ENCODE peak calls at places on chromosomes 1 and 21, in nine cellular contexts. One of them, this sample, is unnamed.

GRCh38 chr1:175471039-175471800 is 272.2 kb downstream of the TNR start:
- DNase-seq in dorsolateral prefrontal cortex: no peak
- DNase-seq in HFF-Myc: no peak
- DNase-seq in suprapubic skin: no peak
- DNase-seq in kidney: no peak
- DNase-seq in colonic mucosa: no peak
- DNase-seq in fibroblast of mammary gland: peak
- DNase-seq in astrocyte of the spinal cord: peak
- DNase-seq in keratinocyte: peak
- DNase-seq in this sample: peak

GRCh38 chr1:55233149-55233777 is 18.1 kb upstream of the USP24 start:
- DNase-seq in dorsolateral prefrontal cortex: no peak
- DNase-seq in HFF-Myc: no peak
- DNase-seq in suprapubic skin: no peak
- DNase-seq in kidney: no peak
- DNase-seq in colonic mucosa: no peak
- DNase-seq in fibroblast of mammary gland: no peak
- DNase-seq in astrocyte of the spinal cord: no peak
- DNase-seq in keratinocyte: no peak
- DNase-seq in this sample: no peak

GRCh38 chr1:107640207-107640606 is 324.8 kb downstream of the VAV3 start:
- DNase-seq in dorsolateral prefrontal cortex: no peak
- DNase-seq in HFF-Myc: no peak
- DNase-seq in suprapubic skin: no peak
- DNase-seq in kidney: no peak
- DNase-seq in colonic mucosa: no peak
- DNase-seq in fibroblast of mammary gland: no peak
- DNase-seq in astrocyte of the spinal cord: no peak
- DNase-seq in keratinocyte: no peak
- DNase-seq in this sample: no peak

GRCh38 chr1:30730351-30731108 is 7.1 kb upstream of the MATN1 start:
- DNase-seq in dorsolateral prefrontal cortex: no peak
- DNase-seq in HFF-Myc: no peak
- DNase-seq in suprapubic skin: no peak
- DNase-seq in kidney: peak
- DNase-seq in colonic mucosa: no peak
- DNase-seq in fibroblast of mammary gland: no peak
- DNase-seq in astrocyte of the spinal cord: no peak
- DNase-seq in keratinocyte: no peak
- DNase-seq in this sample: no peak

GRCh38 chr1:10903826-10904225 is 107.4 kb upstream of the CASZ1 start:
- DNase-seq in dorsolateral prefrontal cortex: no peak
- DNase-seq in HFF-Myc: no peak
- DNase-seq in suprapubic skin: no peak
- DNase-seq in kidney: peak
- DNase-seq in colonic mucosa: no peak
- DNase-seq in fibroblast of mammary gland: no peak
- DNase-seq in astrocyte of the spinal cord: no peak
- DNase-seq in keratinocyte: no peak
- DNase-seq in this sample: no peak

GRCh38 chr1:226476657-226477319 is 68.9 kb upstream of the PARP1 start:
- DNase-seq in dorsolateral prefrontal cortex: no peak
- DNase-seq in HFF-Myc: no peak
- DNase-seq in suprapubic skin: no peak
- DNase-seq in kidney: no peak
- DNase-seq in colonic mucosa: no peak
- DNase-seq in fibroblast of mammary gland: no peak
- DNase-seq in astrocyte of the spinal cord: no peak
- DNase-seq in keratinocyte: no peak
- DNase-seq in this sample: no peak

GRCh38 chr1:39639333-39640130 is at the start of gene HEYL:
- DNase-seq in dorsolateral prefrontal cortex: no peak
- DNase-seq in HFF-Myc: no peak
- DNase-seq in suprapubic skin: no peak
- DNase-seq in kidney: peak
- DNase-seq in colonic mucosa: peak
- DNase-seq in fibroblast of mammary gland: peak
- DNase-seq in astrocyte of the spinal cord: no peak
- DNase-seq in keratinocyte: no peak
- DNase-seq in this sample: no peak

GRCh38 chr1:54547601-54548388 is at the start of gene ACOT11:
- DNase-seq in dorsolateral prefrontal cortex: peak
- DNase-seq in HFF-Myc: no peak
- DNase-seq in suprapubic skin: peak
- DNase-seq in kidney: peak
- DNase-seq in colonic mucosa: peak
- DNase-seq in fibroblast of mammary gland: peak
- DNase-seq in astrocyte of the spinal cord: peak
- DNase-seq in keratinocyte: no peak
- DNase-seq in this sample: peak

GRCh38 chr21:45049725-45050359 is 24.5 kb upstream of the ADARB1 start:
- DNase-seq in dorsolateral prefrontal cortex: peak
- DNase-seq in HFF-Myc: no peak
- DNase-seq in suprapubic skin: peak
- DNase-seq in kidney: no peak
- DNase-seq in colonic mucosa: no peak
- DNase-seq in fibroblast of mammary gland: no peak
- DNase-seq in astrocyte of the spinal cord: no peak
- DNase-seq in keratinocyte: no peak
- DNase-seq in this sample: no peak

GRCh38 chr21:28436286-28436932 is 556.3 kb downstream of the LTN1 start:
- DNase-seq in dorsolateral prefrontal cortex: no peak
- DNase-seq in HFF-Myc: peak
- DNase-seq in suprapubic skin: no peak
- DNase-seq in kidney: no peak
- DNase-seq in colonic mucosa: no peak
- DNase-seq in fibroblast of mammary gland: peak
- DNase-seq in astrocyte of the spinal cord: peak
- DNase-seq in keratinocyte: no peak
- DNase-seq in this sample: no peak

GRCh38 chr1:234672349-234673135 is 62.6 kb upstream of the IRF2BP2 start:
- DNase-seq in dorsolateral prefrontal cortex: no peak
- DNase-seq in HFF-Myc: no peak
- DNase-seq in suprapubic skin: no peak
- DNase-seq in kidney: no peak
- DNase-seq in colonic mucosa: no peak
- DNase-seq in fibroblast of mammary gland: no peak
- DNase-seq in astrocyte of the spinal cord: no peak
- DNase-seq in keratinocyte: no peak
- DNase-seq in this sample: no peak

GRCh38 chr1:26787381-26787705 is 407 bp upstream of the PIGV start:
- DNase-seq in dorsolateral prefrontal cortex: no peak
- DNase-seq in HFF-Myc: no peak
- DNase-seq in suprapubic skin: no peak
- DNase-seq in kidney: no peak
- DNase-seq in colonic mucosa: no peak
- DNase-seq in fibroblast of mammary gland: peak
- DNase-seq in astrocyte of the spinal cord: peak
- DNase-seq in keratinocyte: no peak
- DNase-seq in this sample: no peak

GRCh38 chr1:94329986-94330385 is 88.2 kb upstream of the ABCD3 start:
- DNase-seq in dorsolateral prefrontal cortex: no peak
- DNase-seq in HFF-Myc: no peak
- DNase-seq in suprapubic skin: no peak
- DNase-seq in kidney: no peak
- DNase-seq in colonic mucosa: no peak
- DNase-seq in fibroblast of mammary gland: peak
- DNase-seq in astrocyte of the spinal cord: peak
- DNase-seq in keratinocyte: no peak
- DNase-seq in this sample: no peak

DNA sequence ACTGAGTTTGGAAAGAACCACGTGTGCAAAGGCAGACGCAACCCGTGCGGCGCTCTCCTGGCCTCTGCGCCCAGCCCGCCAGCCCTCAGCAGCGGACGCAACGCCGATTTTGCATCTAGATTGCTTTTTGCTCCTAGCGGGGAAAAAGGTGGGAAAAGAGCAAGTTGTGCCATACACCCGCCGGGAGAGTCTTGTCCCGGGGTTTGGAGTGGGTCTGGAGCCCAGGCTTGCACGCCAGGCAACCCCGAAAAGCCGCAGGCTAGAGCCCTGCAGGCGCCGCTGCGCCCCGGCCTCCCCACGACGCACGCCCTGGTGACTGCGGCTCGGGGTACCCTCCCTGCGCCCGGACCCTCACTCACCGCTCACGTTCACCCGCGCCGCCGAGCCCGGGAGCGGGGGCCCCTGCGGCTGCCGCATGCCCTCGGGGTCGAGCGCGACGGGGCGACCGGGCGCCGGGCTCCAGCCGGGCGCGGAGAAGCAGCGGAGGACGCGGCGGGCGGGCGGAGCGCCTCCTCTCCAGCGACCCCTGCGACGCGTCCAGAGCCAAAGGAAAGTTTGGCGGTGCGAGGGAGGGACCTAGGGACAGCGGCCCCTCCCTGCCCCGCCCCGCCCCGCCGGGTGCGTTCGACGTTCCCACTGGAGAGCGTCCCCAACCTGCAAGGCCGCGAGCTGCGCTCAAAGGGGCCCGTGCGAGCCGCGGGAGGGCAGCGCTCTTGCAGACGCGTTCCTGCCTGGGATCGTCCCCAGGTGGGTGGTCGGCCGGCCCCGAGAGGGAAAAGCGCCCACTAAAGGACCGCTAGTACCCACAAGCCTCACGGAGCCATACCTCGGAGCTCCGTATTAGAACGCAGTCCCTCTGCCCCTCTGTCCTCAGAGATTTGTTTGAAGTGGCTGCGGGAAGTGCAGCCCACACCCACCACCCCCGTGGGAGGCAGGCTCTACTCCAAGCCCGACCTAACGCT is at the start of gene LPAR3:
- DNase-seq in dorsolateral prefrontal cortex: no peak
- DNase-seq in HFF-Myc: no peak
- DNase-seq in suprapubic skin: no peak
- DNase-seq in kidney: peak
- DNase-seq in colonic mucosa: peak
- DNase-seq in fibroblast of mammary gland: peak
- DNase-seq in astrocyte of the spinal cord: no peak
- DNase-seq in keratinocyte: no peak
- DNase-seq in this sample: no peak
- H3K4me3 ChIP-seq in dorsolateral prefrontal cortex: peak
- H3K4me3 ChIP-seq in HFF-Myc: peak
- H3K4me3 ChIP-seq in suprapubic skin: peak
- H3K4me3 ChIP-seq in kidney: no peak
- H3K4me3 ChIP-seq in colonic mucosa: peak
- H3K4me3 ChIP-seq in fibroblast of mammary gland: peak
- H3K4me3 ChIP-seq in astrocyte of the spinal cord: peak
- H3K4me3 ChIP-seq in keratinocyte: peak
- H3K4me3 ChIP-seq in this sample: peak

DNA sequence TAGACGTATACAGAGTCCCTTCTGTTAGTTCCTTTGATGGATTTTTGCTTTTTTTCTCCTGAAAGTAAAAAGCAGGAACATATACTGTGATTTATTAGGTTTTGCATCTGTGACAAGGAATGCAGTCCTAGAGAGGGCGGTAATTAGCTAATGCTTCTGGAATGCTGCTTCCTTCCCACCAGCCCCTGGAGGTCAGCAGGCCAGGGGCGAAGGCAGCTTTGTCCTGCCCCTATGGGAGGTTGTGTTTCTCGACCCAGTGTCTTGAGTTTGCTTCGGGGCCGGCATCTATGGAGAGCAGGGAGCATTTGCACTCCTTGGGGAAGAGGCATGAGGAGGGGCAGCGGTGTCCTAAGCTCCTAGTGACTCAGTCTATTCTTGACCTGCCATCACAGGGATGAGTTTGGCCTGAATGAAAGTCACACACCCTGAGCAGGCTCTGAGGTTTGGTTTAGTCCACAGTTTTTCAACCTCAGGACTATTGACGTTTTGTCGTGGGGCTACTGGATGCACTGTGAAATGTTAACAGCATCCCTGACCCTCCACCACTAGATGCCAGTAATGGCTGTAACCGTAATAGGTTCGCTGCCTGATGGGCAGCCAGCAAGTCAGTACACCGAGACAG is 85.0 kb upstream of the KCNJ15 start:
- DNase-seq in dorsolateral prefrontal cortex: no peak
- DNase-seq in HFF-Myc: peak
- DNase-seq in suprapubic skin: no peak
- DNase-seq in kidney: no peak
- DNase-seq in colonic mucosa: no peak
- DNase-seq in fibroblast of mammary gland: peak
- DNase-seq in astrocyte of the spinal cord: peak
- DNase-seq in keratinocyte: no peak
- DNase-seq in this sample: no peak
- TF ChIP-seq CTCF in dorsolateral prefrontal cortex: no peak
- TF ChIP-seq CTCF in HFF-Myc: peak
- TF ChIP-seq CTCF in suprapubic skin: no peak
- TF ChIP-seq CTCF in kidney: peak
- TF ChIP-seq CTCF in colonic mucosa: no peak
- TF ChIP-seq CTCF in fibroblast of mammary gland: peak
- TF ChIP-seq CTCF in astrocyte of the spinal cord: peak
- TF ChIP-seq CTCF in keratinocyte: no peak
- TF ChIP-seq CTCF in this sample: peak

GRCh38 chr1:32736812-32737791 is 34.5 kb upstream of the SYNC start:
- DNase-seq in dorsolateral prefrontal cortex: no peak
- DNase-seq in HFF-Myc: no peak
- DNase-seq in suprapubic skin: no peak
- DNase-seq in kidney: no peak
- DNase-seq in colonic mucosa: peak
- DNase-seq in fibroblast of mammary gland: no peak
- DNase-seq in astrocyte of the spinal cord: no peak
- DNase-seq in keratinocyte: no peak
- DNase-seq in this sample: no peak
- H3K4me3 ChIP-seq in dorsolateral prefrontal cortex: no peak
- H3K4me3 ChIP-seq in HFF-Myc: no peak
- H3K4me3 ChIP-seq in suprapubic skin: no peak
- H3K4me3 ChIP-seq in kidney: no peak
- H3K4me3 ChIP-seq in colonic mucosa: no peak
- H3K4me3 ChIP-seq in fibroblast of mammary gland: no peak
- H3K4me3 ChIP-seq in astrocyte of the spinal cord: no peak
- H3K4me3 ChIP-seq in keratinocyte: no peak
- H3K4me3 ChIP-seq in this sample: no peak

GRCh38 chr21:41612674-41613250 is 104.8 kb upstream of the TMPRSS2 start:
- DNase-seq in dorsolateral prefrontal cortex: peak
- DNase-seq in HFF-Myc: peak
- DNase-seq in suprapubic skin: peak
- DNase-seq in kidney: peak
- DNase-seq in colonic mucosa: peak
- DNase-seq in fibroblast of mammary gland: peak
- DNase-seq in astrocyte of the spinal cord: peak
- DNase-seq in keratinocyte: peak
- DNase-seq in this sample: peak
- TF ChIP-seq CTCF in dorsolateral prefrontal cortex: peak
- TF ChIP-seq CTCF in HFF-Myc: peak
- TF ChIP-seq CTCF in suprapubic skin: peak
- TF ChIP-seq CTCF in kidney: peak
- TF ChIP-seq CTCF in colonic mucosa: peak
- TF ChIP-seq CTCF in fibroblast of mammary gland: peak
- TF ChIP-seq CTCF in astrocyte of the spinal cord: peak
- TF ChIP-seq CTCF in keratinocyte: peak
- TF ChIP-seq CTCF in this sample: peak

DNA sequence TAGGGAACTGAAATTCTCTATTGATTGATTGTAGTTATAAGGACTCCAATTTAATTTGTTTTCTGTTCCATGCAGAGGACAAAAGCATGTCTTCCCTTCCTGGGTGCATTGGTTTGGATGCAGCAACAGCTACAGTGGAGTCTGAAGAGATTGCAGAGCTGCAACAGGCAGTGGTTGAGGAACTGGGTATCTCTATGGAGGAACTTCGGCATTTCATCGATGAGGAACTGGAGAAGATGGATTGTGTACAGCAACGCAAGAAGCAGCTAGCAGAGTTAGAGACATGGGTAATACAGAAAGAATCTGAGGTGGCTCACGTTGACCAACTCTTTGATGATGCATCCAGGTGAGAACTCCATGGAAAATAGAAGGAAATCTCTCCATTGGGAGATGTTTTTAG is 1.5 kb downstream of the SETDB1 start:
- DNase-seq in dorsolateral prefrontal cortex: no peak
- DNase-seq in HFF-Myc: no peak
- DNase-seq in suprapubic skin: no peak
- DNase-seq in kidney: no peak
- DNase-seq in colonic mucosa: no peak
- DNase-seq in fibroblast of mammary gland: no peak
- DNase-seq in astrocyte of the spinal cord: no peak
- DNase-seq in keratinocyte: no peak
- DNase-seq in this sample: no peak
- H3K4me3 ChIP-seq in dorsolateral prefrontal cortex: no peak
- H3K4me3 ChIP-seq in HFF-Myc: no peak
- H3K4me3 ChIP-seq in suprapubic skin: no peak
- H3K4me3 ChIP-seq in kidney: no peak
- H3K4me3 ChIP-seq in colonic mucosa: no peak
- H3K4me3 ChIP-seq in fibroblast of mammary gland: no peak
- H3K4me3 ChIP-seq in astrocyte of the spinal cord: no peak
- H3K4me3 ChIP-seq in keratinocyte: no peak
- H3K4me3 ChIP-seq in this sample: no peak

This sample was measured in retinal pigment epithelial cell.